ENCODE peak calls at places on chromosome 21, in seven cellular contexts. F, A, W, Z, N, R and Q are unnamed samples.

GRCh38 chr21:15151385-15152103 is 86.7 kb upstream of the NRIP1 start:
- ATAC-seq in F (no peak), A (no peak), W (peak; percentile 75), Z (no peak), N (no peak), R (no peak), Q (no peak)

GRCh38 chr21:25701529-25701928 is 33.2 kb downstream of the ATP5PF start:
- ATAC-seq in F (no peak), A (no peak), W (no peak), Z (no peak), N (no peak), R (no peak), Q (no peak)

GRCh38 chr21:34023691-34024381 is 49.5 kb upstream of the MRPS6 start:
- ATAC-seq in F (no peak), A (peak; percentile 78), W (no peak), Z (no peak), N (peak; percentile 31), R (no peak), Q (no peak)

GRCh38 chr21:31185663-31186062 is 147.4 kb upstream of the KRTAP19-8 start:
- ATAC-seq in F (no peak), A (no peak), W (no peak), Z (peak; percentile 20), N (no peak), R (no peak), Q (peak; percentile 16)

GRCh38 chr21:34521561-34521960 is 9.6 kb upstream of the KCNE1 start:
- ATAC-seq in F (no peak), A (no peak), W (no peak), Z (no peak), N (no peak), R (no peak), Q (no peak)

GRCh38 chr21:19440792-19441494 is 1037.4 kb upstream of the TMPRSS15 start:
- ATAC-seq in F (no peak), A (no peak), W (no peak), Z (no peak), N (no peak), R (no peak), Q (no peak)

GRCh38 chr21:39080366-39080765 is 102.9 kb downstream of the PSMG1 start:
- ATAC-seq in F (no peak), A (no peak), W (no peak), Z (no peak), N (no peak), R (no peak), Q (no peak)

GRCh38 chr21:42403611-42404231 is at the start of gene UBASH3A:
- ATAC-seq in F (peak; percentile 39), A (peak; percentile 45), W (no peak), Z (peak; percentile 21), N (peak; percentile 72), R (peak; percentile 72), Q (peak; percentile 24)

GRCh38 chr21:38913120-38913975 is 107.6 kb downstream of the ETS2 start:
- ATAC-seq in F (peak; percentile 96), A (no peak), W (peak; percentile 79), Z (no peak), N (peak; percentile 54), R (no peak), Q (no peak)

GRCh38 chr21:29151937-29152336 is 21.5 kb downstream of the MAP3K7CL start:
- ATAC-seq in F (no peak), A (no peak), W (no peak), Z (no peak), N (no peak), R (no peak), Q (no peak)

GRCh38 chr21:33974513-33975468 is 59.2 kb upstream of the ATP5PO start:
- ATAC-seq in F (no peak), A (no peak), W (no peak), Z (peak; percentile 38), N (no peak), R (no peak), Q (peak; percentile 39)

GRCh38 chr21:32605469-32605868 is 6.7 kb downstream of the CFAP298 start:
- ATAC-seq in F (no peak), A (no peak), W (no peak), Z (no peak), N (no peak), R (no peak), Q (no peak)

GRCh38 chr21:39504230-39504629 is 52.5 kb downstream of the SH3BGR start:
- ATAC-seq in F (no peak), A (no peak), W (no peak), Z (no peak), N (no peak), R (no peak), Q (no peak)

GRCh38 chr21:45438391-45439145 is 33.6 kb downstream of the COL18A1 start:
- ATAC-seq in F (peak; percentile 4), A (no peak), W (no peak), Z (no peak), N (no peak), R (no peak), Q (no peak)

GRCh38 chr21:33308586-33309490 is 15.9 kb upstream of the IFNAR1 start:
- ATAC-seq in F (no peak), A (no peak), W (no peak), Z (no peak), N (no peak), R (no peak), Q (no peak)